ENCODE peak calls at places on chromosome 2, in nine cellular contexts. V is SK-N-SH, B is mammary epithelial cell, J is tibial artery, N is psoas muscle, E is cardiac muscle cell, Q is HL-60, Z is spleen, H is astrocyte. U is an unnamed sample.

GRCh38 chr2:50514881-50515280 is 517.1 kb downstream of the NRXN1 start:
- DNase-seq in V (no peak), N (no peak), Z (no peak), J (no peak), B (no peak), E (no peak), H (no peak), Q (no peak), U (no peak)

GRCh38 chr2:226720948-226721347 is 78.7 kb downstream of the IRS1 start:
- DNase-seq in V (peak; percentile 39), J (no peak), B (no peak), Q (no peak), E (no peak), Z (no peak), N (no peak), H (no peak), U (no peak)

GRCh38 chr2:53210538-53210937 is 557.1 kb upstream of the CHAC2 start:
- DNase-seq in H (no peak), Z (no peak), J (no peak), B (no peak), N (no peak), E (peak; percentile 28), Q (no peak), V (no peak), U (no peak)

GRCh38 chr2:204695506-204695905 is 150.2 kb downstream of the PARD3B start:
- DNase-seq in N (no peak), Z (no peak), E (no peak), B (no peak), H (peak; percentile 77), J (no peak), V (no peak), Q (no peak), U (peak; percentile 94)

GRCh38 chr2:69177063-69177771 is 164.2 kb downstream of the ANTXR1 start:
- DNase-seq in V (peak; percentile 41), J (peak; percentile 86), B (peak; percentile 23), H (peak; percentile 95), Z (no peak), Q (peak; percentile 91), E (no peak), N (peak; percentile 76), U (peak; percentile 100)

GRCh38 chr2:238854699-238855111 is 6.8 kb downstream of the TWIST2 start:
- DNase-seq in Q (no peak), B (no peak), V (no peak), E (no peak), N (no peak), J (no peak), H (no peak), Z (no peak), U (no peak)

GRCh38 chr2:71560286-71561011 is 107.1 kb downstream of the DYSF start:
- DNase-seq in E (no peak), N (peak; percentile 44), H (no peak), J (no peak), V (peak; percentile 85), Z (no peak), B (no peak), Q (no peak), U (no peak)

GRCh38 chr2:227888289-227888688 is 16.9 kb downstream of the DAW1 start:
- DNase-seq in H (no peak), Q (no peak), V (no peak), B (no peak), Z (no peak), E (peak; percentile 18), N (no peak), J (no peak), U (no peak)

GRCh38 chr2:218276986-218277755 is 6.9 kb downstream of the PNKD start:
- DNase-seq in B (no peak), Z (peak; percentile 49), Q (no peak), V (no peak), N (no peak), H (no peak), J (no peak), E (no peak), U (no peak)

GRCh38 chr2:98350411-98350810 is 4.2 kb downstream of the CNGA3 start:
- DNase-seq in Z (no peak), Q (no peak), E (no peak), N (no peak), V (no peak), H (no peak), B (no peak), J (no peak), U (no peak)

GRCh38 chr2:207763308-207763707 is 6.4 kb downstream of the FZD5 start:
- DNase-seq in V (no peak), N (no peak), E (no peak), H (no peak), J (no peak), Q (no peak), Z (no peak), B (no peak), U (no peak)

GRCh38 chr2:152950125-152950524 is 231.7 kb downstream of the ARL6IP6 start:
- DNase-seq in H (peak; percentile 13), E (peak; percentile 74), B (peak; percentile 39), Q (no peak), N (no peak), J (no peak), V (no peak), Z (no peak), U (peak; percentile 4)

DNA sequence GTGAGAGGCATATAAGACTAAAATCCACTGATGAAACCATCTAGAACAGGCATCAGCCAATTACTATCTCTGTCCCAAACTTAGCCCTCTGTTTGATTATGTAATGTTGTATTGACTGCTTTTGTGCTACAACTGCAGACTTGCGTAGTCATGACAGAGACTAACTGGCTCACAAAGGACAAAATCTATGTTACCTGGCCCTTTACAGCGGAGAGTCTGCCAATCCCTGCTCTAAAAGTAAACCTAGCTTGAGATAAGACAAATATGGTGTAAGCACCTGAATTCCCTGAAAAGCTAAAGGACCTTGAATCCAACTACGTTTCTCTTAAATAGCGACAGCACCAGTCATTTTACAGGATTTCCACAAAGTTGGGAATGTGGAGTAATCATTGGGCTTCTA is 102.8 kb upstream of the LRRTM1 start:
- DNase-seq in Q (no peak), E (no peak), H (no peak), J (no peak), N (no peak), V (no peak), Z (no peak), B (no peak), U (no peak)
- TF ChIP-seq CTCF in Q (no peak), E (no peak), H (no peak), J (no peak), N (no peak), V (no peak), Z (no peak), B (no peak), U (no peak)

GRCh38 chr2:231709981-231710750 is 1.8 kb downstream of the PTMA start:
- DNase-seq in J (peak; percentile 93), B (peak; percentile 84), V (peak; percentile 95), H (peak; percentile 62), N (peak; percentile 94), E (peak; percentile 92), Q (no peak), Z (peak; percentile 97), U (peak; percentile 79)
- H3K4me3 ChIP-seq in J (peak overlapping the region; percentile 80), B (peak overlapping the region; percentile 81), V (peak overlapping the region; percentile 100), H (peak overlapping the region; percentile 87), N (peak overlapping the region; percentile 89), E (peak overlapping the region; percentile 67), Q (peak overlapping the region; percentile 80), Z (peak overlapping the region; percentile 74), U (peak overlapping the region; percentile 67)

DNA sequence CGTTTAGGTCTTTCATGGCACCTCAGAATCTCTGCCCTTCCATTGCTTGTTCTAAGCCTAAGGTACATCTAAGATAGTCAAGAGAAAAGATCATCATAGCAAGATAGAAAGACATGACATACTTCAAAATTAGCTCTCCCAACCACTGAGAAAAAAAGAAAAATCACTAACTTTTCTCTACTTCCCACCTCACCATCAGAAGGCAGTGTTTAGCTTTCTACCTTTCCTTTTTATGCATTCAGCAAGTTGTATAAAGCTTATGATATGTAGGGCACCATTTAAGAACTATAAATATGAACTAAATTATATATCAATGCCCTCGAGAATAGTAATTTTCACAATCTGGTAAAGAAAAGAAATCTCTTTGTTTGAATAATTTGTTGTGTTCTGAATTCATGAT is 331.8 kb upstream of the VWC2L start:
- DNase-seq in B (no peak), J (no peak), N (no peak), V (no peak), Z (no peak), E (no peak), H (no peak), Q (no peak), U (no peak)
- TF ChIP-seq CTCF in B (peak; percentile 31), J (no peak), N (no peak), V (peak; percentile 34), Z (no peak), E (no peak), H (no peak), Q (no peak), U (no peak)

DNA sequence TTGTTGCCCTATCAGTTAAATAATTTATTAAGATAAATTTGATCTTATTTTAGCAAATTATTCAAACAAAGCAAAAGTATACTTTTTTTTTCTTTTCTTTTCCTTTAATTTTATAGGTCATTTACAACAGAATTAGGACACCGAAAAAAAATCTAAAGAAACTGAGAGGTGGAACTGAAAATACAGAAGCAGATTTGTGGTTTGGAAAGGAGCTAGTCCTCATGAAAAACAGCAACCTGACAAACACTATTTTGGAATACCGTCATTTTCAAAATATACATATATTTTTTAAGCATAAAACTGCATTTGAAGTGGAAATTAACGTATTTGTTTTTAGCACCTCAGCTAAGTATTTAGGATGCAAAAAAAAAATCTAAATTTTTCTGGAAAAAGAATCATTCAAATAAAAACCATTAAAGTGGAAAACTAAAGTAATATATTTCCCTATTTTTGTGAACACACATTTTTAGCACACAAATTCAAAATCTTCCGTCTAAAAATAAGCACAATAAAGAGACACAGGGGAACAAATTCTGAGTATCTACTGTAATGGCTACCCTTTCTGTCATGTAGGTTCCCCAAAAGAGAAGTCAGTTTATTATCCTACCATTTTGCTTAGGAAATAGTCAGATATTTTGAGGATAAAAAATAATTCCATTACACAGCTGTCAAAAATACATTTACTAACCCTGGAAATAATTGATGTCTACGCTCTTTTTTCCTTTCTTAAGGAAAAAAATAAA is 2.7 kb downstream of the CCDC88A start:
- DNase-seq in N (no peak), Q (no peak), V (no peak), H (no peak), E (no peak), B (no peak), Z (no peak), J (no peak), U (no peak)
- H3K4me3 ChIP-seq in N (peak overlapping the region; percentile 89), Q (peak overlapping the region; percentile 13), V (peak overlapping the region; percentile 46), H (peak overlapping the region; percentile 22), E (peak overlapping the region; percentile 94), B (peak overlapping the region; percentile 98), Z (no peak overlapping the region), J (peak overlapping the region; percentile 72), U (peak overlapping the region; percentile 90)

DNA sequence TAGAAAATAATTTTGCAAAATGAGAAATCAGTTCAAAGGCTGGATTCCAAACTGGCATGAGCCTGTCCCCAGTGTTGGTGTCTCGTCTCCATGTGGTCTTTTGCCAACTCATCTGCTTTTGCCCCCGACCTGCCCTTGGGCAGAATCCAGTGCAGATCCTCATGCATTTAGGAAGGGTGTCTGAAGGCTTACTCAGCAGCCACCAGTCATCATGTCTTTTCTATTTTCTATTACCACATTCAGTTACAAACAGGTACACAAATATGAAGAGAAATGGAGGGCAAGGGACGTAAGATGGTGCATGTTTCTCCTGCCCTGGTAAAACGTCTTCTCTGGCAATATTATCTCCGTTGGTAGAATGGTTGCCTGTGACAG is 43.5 kb downstream of the E2F6 start:
- DNase-seq in H (no peak), V (no peak), N (no peak), B (no peak), Q (no peak), J (no peak), Z (no peak), E (no peak), U (no peak)
- TF ChIP-seq CTCF in H (no peak), V (no peak), N (no peak), B (no peak), Q (no peak), J (no peak), Z (no peak), E (no peak), U (no peak)